ENCODE peak calls at places on chromosomes 12 and 14, in four cellular contexts. W is Peyer's patch, V is neural progenitor cell, D is tibial nerve. C is an unnamed sample.

GRCh38 chr12:46209914-46210834 is 58.7 kb downstream of the SLC38A1 start:
- DNase-seq in W (peak; percentile 82), V (no peak), D (no peak), C (peak; percentile 74)

GRCh38 chr14:36941783-36942521 is 230.5 kb downstream of the SLC25A21 start:
- DNase-seq in W (peak; percentile 17), V (peak; percentile 76), D (peak; percentile 72), C (peak; percentile 67)

GRCh38 chr14:63862163-63862562 is 9.4 kb downstream of the SYNE2 start:
- DNase-seq in W (no peak), V (no peak), D (no peak), C (no peak)

GRCh38 chr12:54251667-54252284 is 28.1 kb downstream of the CBX5 start:
- DNase-seq in W (no peak), V (peak; percentile 60), D (no peak), C (peak; percentile 73)

GRCh38 chr12:27807063-27807703 is 27.1 kb upstream of the MANSC4 start:
- DNase-seq in W (no peak), V (no peak), D (no peak), C (no peak)

GRCh38 chr14:68506645-68507405 is 286.0 kb downstream of the ZFP36L1 start:
- DNase-seq in W (peak; percentile 68), V (no peak), D (no peak), C (no peak)

GRCh38 chr12:109278912-109279311 is 30.2 kb downstream of the FOXN4 start:
- DNase-seq in W (no peak), V (no peak), D (no peak), C (no peak)

GRCh38 chr14:93965287-93965821 is 11.0 kb downstream of the ASB2 start:
- DNase-seq in W (no peak), V (no peak), D (no peak), C (peak; percentile 65)

GRCh38 chr14:99672506-99673327 is 11.4 kb upstream of the CYP46A1 start:
- DNase-seq in W (no peak), V (no peak), D (no peak), C (no peak)

GRCh38 chr12:84604541-84604940 is 308.1 kb downstream of the SLC6A15 start:
- DNase-seq in W (no peak), V (no peak), D (no peak), C (no peak)

GRCh38 chr12:108597559-108598471 is at the start of gene TMEM119:
- DNase-seq in W (no peak), V (peak; percentile 52), D (no peak), C (peak; percentile 70)

GRCh38 chr12:19181666-19182426 is 52.3 kb downstream of the PLEKHA5 start:
- DNase-seq in W (no peak), V (no peak), D (no peak), C (peak; percentile 41)

GRCh38 chr14:93332032-93332852 is 594 bp downstream of the BTBD7 start:
- DNase-seq in W (peak; percentile 40), V (peak; percentile 85), D (peak; percentile 14), C (peak; percentile 36)

GRCh38 chr14:53950031-53950793 is 6.4 kb downstream of the BMP4 start:
- DNase-seq in W (no peak), V (no peak), D (no peak), C (no peak)

GRCh38 chr14:99566009-99566389 is 38.0 kb downstream of the CCDC85C start:
- DNase-seq in W (no peak), V (no peak), D (no peak), C (no peak)

GRCh38 chr12:118103231-118103600 is 595 bp downstream of the VSIG10 start:
- DNase-seq in W (no peak), V (no peak), D (no peak), C (peak; percentile 8)

GRCh38 chr14:26137161-26137560 is 460.7 kb downstream of the NOVA1 start:
- DNase-seq in W (no peak), V (no peak), D (no peak), C (no peak)

GRCh38 chr14:62662811-62663477 is 382.3 kb downstream of the KCNH5 start:
- DNase-seq in W (no peak), V (peak; percentile 55), D (no peak), C (no peak)

GRCh38 chr14:52949711-52950409 is 990 bp downstream of the FERMT2 start:
- DNase-seq in W (no peak), V (peak; percentile 22), D (peak; percentile 31), C (peak; percentile 64)

GRCh38 chr12:95622879-95623278 is 71.6 kb upstream of the USP44 start:
- DNase-seq in W (no peak), V (no peak), D (no peak), C (no peak)

GRCh38 chr12:15787801-15788200 is 1.4 kb downstream of the EPS8 start:
- DNase-seq in W (no peak), V (no peak), D (no peak), C (peak; percentile 40)

GRCh38 chr12:19120795-19121194 is 8.7 kb upstream of the PLEKHA5 start:
- DNase-seq in W (no peak), V (no peak), D (no peak), C (peak; percentile 47)

GRCh38 chr12:116529048-116529447 is 30.1 kb upstream of the MAP1LC3B2 start:
- DNase-seq in W (no peak), V (no peak), D (no peak), C (peak; percentile 69)

GRCh38 chr14:65038966-65039365 is 52.3 kb downstream of the FNTB start:
- DNase-seq in W (no peak), V (peak; percentile 11), D (no peak), C (no peak)

GRCh38 chr12:24025153-24025798 is 75.8 kb upstream of the SOX5 start:
- DNase-seq in W (no peak), V (peak; percentile 20), D (no peak), C (no peak)

GRCh38 chr12:70560671-70561070 is 76.6 kb downstream of the PTPRB start:
- DNase-seq in W (no peak), V (no peak), D (no peak), C (no peak)

GRCh38 chr14:94769413-94770250 is at the start of gene GSC:
- DNase-seq in W (no peak), V (peak; percentile 92), D (no peak), C (peak; percentile 33)

GRCh38 chr12:19846561-19846960 is 407.3 kb downstream of the AEBP2 start:
- DNase-seq in W (no peak), V (no peak), D (no peak), C (peak; percentile 82)

GRCh38 chr14:20857630-20858261 is 33.4 kb upstream of the RNASE3 start:
- DNase-seq in W (peak; percentile 66), V (peak; percentile 81), D (peak; percentile 42), C (peak; percentile 65)

GRCh38 chr14:80464531-80465149 is 253.3 kb upstream of the DIO2 start:
- DNase-seq in W (no peak), V (peak; percentile 24), D (no peak), C (no peak)

GRCh38 chr14:92513966-92514843 is 624 bp downstream of the RIN3 start:
- DNase-seq in W (no peak), V (peak; percentile 43), D (no peak), C (peak; percentile 35)

GRCh38 chr12:24172773-24173447 is 223.4 kb upstream of the SOX5 start:
- DNase-seq in W (no peak), V (no peak), D (no peak), C (no peak)

DNA sequence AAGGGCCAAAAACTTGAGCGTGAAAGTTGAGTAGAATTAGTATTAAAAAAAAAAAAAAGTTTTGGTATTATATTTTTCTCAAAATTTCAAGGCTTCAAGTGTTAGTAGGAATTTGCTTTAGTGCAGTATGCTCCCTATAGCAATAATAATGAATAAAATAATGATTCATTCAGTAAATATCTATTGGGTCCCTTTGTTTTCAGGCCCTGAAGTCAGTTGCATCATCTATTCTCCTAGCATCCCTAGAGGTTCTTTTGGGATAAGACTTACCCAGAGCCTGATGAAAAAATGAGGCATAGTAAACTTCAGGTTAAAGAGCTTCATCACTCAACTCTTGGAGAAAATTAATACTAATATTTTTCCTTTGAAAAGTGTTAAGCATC is 1.1 kb downstream of the KMT5A start:
- DNase-seq in W (no peak), V (no peak), D (no peak), C (peak; percentile 65)
- TF ChIP-seq CTCF in W (no peak), V (no peak), D (no peak), C (no peak)

DNA sequence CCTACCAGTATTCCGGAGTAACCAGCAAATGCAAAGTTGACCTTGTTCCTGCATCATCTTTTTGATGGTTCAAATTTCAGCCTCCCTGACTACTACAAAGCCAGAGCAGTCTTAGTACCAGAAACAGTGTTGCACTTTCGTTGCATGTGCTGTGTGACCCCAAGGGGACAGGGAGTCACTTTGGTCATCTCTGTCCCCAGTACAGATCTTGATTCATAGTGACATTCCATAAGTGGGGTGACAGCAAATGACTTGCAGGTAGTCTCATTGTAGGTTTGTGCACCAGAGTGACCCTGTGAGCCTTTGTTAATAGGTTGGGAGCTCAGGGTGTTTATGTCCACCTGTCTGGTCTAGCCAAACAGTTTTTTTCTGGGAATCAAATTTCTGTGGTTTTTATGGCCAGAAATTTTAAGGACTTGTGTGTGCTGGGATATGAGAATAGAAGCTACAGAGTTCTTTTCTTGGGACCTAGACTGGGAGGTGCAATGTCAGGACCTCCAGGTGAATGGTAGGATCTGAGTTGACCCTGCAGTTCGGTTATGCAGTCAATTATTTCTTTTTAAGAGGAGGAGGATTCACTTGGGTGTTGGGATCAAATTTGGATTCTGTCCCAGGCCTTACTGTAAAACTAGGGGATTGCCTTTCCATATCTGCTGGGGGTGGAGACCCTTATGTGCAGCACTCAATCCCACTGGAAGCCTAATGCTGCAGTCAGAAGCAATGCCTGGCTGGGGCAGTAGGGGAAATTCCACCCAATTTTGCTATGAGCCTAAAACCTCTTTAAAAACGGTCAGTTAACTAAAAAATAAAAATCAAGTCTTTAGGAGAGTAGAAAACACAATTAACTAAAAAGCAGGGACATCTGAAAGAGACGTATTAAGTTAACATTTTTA is 10.1 kb downstream of the EIF5 start:
- DNase-seq in W (no peak), V (no peak), D (no peak), C (no peak)
- TF ChIP-seq CTCF in W (no peak), V (no peak), D (no peak), C (no peak)

GRCh38 chr14:102518063-102518648 is 8.6 kb upstream of the ANKRD9 start:
- DNase-seq in W (no peak), V (no peak), D (no peak), C (no peak)
- TF ChIP-seq CTCF in W (no peak), V (no peak), D (no peak), C (no peak)

DNA sequence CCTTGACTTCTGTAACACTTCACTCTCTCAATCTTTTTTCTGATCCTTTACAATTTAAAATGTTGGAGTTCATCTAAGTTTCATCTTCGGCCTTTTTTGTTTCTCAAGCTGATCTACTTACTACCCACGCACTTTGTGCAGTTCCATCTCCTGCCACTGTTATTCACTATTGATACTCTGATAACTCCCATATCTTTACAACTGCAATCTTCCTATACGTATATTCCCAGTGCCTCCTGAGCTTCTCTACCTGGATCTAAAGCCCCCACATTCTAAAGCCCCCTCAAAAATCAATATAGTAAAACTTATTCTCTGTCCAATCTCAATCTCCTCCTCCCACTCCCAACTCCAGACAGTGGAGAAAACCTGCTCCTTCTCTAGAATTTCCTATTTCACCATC is 5.9 kb downstream of the ATG2B start:
- DNase-seq in W (no peak), V (no peak), D (no peak), C (no peak)
- TF ChIP-seq CTCF in W (no peak), V (peak; percentile 11), D (no peak), C (no peak)

DNA sequence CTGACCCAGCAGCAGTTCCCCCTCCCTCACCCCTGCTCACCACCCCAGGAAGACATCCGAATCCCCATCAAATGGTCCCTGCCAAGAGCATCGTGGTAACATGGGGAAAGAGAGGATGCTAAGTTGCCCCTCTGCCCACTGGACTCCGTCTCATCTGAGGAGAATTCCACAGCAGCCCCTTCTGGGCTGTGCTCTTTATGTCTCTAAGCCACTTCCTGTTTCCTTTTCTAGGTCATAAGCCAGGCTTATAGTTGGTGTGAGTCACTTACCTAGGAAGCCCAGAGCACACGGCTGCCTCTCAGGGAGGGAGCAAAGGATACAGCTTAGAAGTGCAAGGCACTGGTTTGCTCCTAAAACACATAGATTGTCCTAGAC is 76.0 kb downstream of the VCPKMT start:
- DNase-seq in W (peak; percentile 58), V (no peak), D (no peak), C (peak; percentile 85)
- TF ChIP-seq CTCF in W (no peak), V (no peak), D (no peak), C (no peak)

C was measured in cardiac fibroblast.